ENCODE peak calls at places on chromosomes 12 and 14, in eight cellular contexts. M is HCT116, D is SK-N-SH, Z is HL-60, Q is GM12878, R is Panc1, L is K562, P is HepG2. C is an unnamed sample.

GRCh38 chr12:39294712-39295111 is 148.2 kb downstream of the KIF21A start:
- DNase-seq in M (no peak), D (peak), Z (no peak), Q (no peak), R (no peak), L (no peak), P (no peak), C (no peak)

GRCh38 chr14:97458302-97459137 is 661.3 kb downstream of the VRK1 start:
- DNase-seq in M (no peak), D (peak), Z (no peak), Q (no peak), R (no peak), L (no peak), P (no peak), C (peak)

GRCh38 chr12:62787023-62787422 is 147.9 kb downstream of the PPM1H start:
- DNase-seq in M (no peak), D (no peak), Z (no peak), Q (no peak), R (no peak), L (no peak), P (no peak), C (no peak)

GRCh38 chr12:21542412-21542811 is 16.3 kb downstream of the SPX start:
- DNase-seq in M (no peak), D (no peak), Z (no peak), Q (no peak), R (no peak), L (no peak), P (no peak), C (no peak)

GRCh38 chr14:59585891-59586554 is 9.4 kb upstream of the CCDC175 start:
- DNase-seq in M (no peak), D (no peak), Z (peak), Q (no peak), R (no peak), L (no peak), P (no peak), C (no peak)

GRCh38 chr14:68544150-68544892 is 248.5 kb downstream of the ZFP36L1 start:
- DNase-seq in M (no peak), D (no peak), Z (no peak), Q (no peak), R (no peak), L (no peak), P (no peak), C (no peak)

GRCh38 chr14:104827173-104828055 is 26.5 kb downstream of the ZBTB42 start:
- DNase-seq in M (peak), D (peak), Z (peak), Q (no peak), R (no peak), L (peak), P (peak), C (peak)

GRCh38 chr14:51006781-51007211 is 62.5 kb upstream of the PYGL start:
- DNase-seq in M (no peak), D (peak), Z (peak), Q (no peak), R (no peak), L (no peak), P (no peak), C (no peak)

GRCh38 chr14:56787530-56787929 is 22.7 kb downstream of the OTX2 start:
- DNase-seq in M (no peak), D (no peak), Z (no peak), Q (no peak), R (no peak), L (no peak), P (no peak), C (no peak)

GRCh38 chr12:47910486-47910885 is 5.7 kb upstream of the VDR start:
- DNase-seq in M (no peak), D (no peak), Z (no peak), Q (no peak), R (no peak), L (no peak), P (no peak), C (no peak)

DNA sequence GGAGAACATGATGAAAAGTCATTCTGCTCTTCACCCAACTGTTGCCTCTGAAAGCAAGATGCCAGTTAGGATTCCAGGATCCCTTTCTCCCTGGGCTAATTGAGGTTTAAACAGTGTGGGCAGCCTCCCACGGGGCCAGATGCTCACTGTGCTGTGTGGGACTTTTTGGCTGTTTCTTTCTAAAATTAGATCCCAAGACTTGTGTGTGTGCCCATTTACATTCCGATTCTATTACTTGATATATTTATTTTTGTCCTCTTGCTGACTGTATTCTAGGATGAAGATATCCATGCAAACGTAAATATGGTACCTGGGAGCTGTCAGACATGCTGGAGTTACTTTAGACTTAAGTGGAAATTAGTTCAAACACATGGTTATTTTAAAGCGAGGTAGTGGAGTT is 6.2 kb downstream of the IFT43 start:
- DNase-seq in M (no peak), D (no peak), Z (no peak), Q (no peak), R (no peak), L (no peak), P (no peak), C (no peak)
- TF ChIP-seq POLR2AphosphoS5 in M (no peak), D (no peak), Z (no peak), Q (no peak), R (no peak), L (no peak), P (no peak), C (no peak)

GRCh38 chr12:132218915-132219314 is 74.7 kb downstream of the NOC4L start:
- DNase-seq in M (peak), D (peak), Z (peak), Q (no peak), R (no peak), L (peak), P (peak), C (peak)
- TF ChIP-seq CTCF in M (peak), D (peak), Z (no peak), Q (peak), R (peak), L (peak), P (peak), C (peak)

GRCh38 chr14:99745307-99745951 is 47.8 kb upstream of the EML1 start:
- DNase-seq in M (no peak), D (no peak), Z (no peak), Q (no peak), R (no peak), L (no peak), P (no peak), C (no peak)

GRCh38 chr14:99742509-99743487 is 50.4 kb upstream of the EML1 start:
- DNase-seq in M (no peak), D (no peak), Z (no peak), Q (no peak), R (no peak), L (no peak), P (no peak), C (no peak)

GRCh38 chr14:99742074-99742473 is 51.1 kb upstream of the EML1 start:
- DNase-seq in M (no peak), D (no peak), Z (no peak), Q (no peak), R (no peak), L (no peak), P (no peak), C (no peak)

GRCh38 chr14:99744873-99745224 is 48.4 kb upstream of the EML1 start:
- DNase-seq in M (no peak), D (no peak), Z (no peak), Q (no peak), R (no peak), L (no peak), P (no peak), C (no peak)

GRCh38 chr14:99744199-99744872 is 48.9 kb upstream of the EML1 start:
- DNase-seq in M (no peak), D (no peak), Z (no peak), Q (no peak), R (no peak), L (no peak), P (no peak), C (peak)
- TF ChIP-seq REST in M (no peak), D (no peak), Z (no peak), Q (no peak), R (no peak), L (no peak), P (no peak), C (no peak)

GRCh38 chr12:1355396-1355795 is 239.0 kb downstream of the FBXL14 start:
- DNase-seq in M (no peak), D (no peak), Z (no peak), Q (no peak), R (no peak), L (no peak), P (no peak), C (peak)
- TF ChIP-seq POLR2AphosphoS5 in M (no peak), D (no peak), Z (no peak), Q (no peak), R (no peak), L (no peak), P (no peak), C (no peak)

GRCh38 chr14:29222671-29223268 is 456.2 kb downstream of the FOXG1 start:
- DNase-seq in M (no peak), D (peak), Z (peak), Q (no peak), R (peak), L (no peak), P (peak), C (peak)
- TF ChIP-seq CTCF in M (no peak), D (peak), Z (peak), Q (peak), R (peak), L (peak), P (peak), C (peak)

DNA sequence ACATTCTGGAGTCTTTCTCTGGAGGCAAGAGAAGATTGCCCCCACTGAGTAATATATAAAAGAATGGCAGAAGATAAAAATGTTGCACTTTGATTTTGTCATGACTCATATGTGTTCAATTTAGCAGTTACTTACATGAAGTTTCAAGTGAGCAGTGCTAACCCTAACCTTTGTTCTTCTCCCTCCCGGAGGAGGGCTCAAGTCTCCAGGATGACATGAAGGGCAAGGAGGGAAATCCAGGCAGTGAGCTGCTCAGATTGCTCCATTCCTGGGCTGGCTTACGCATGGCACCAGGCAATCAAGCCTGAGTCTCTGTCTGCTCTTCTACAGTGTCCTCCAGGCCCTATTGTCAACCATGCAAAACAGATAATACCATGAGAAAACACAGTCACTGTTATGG is 322.3 kb downstream of the DUSP6 start:
- DNase-seq in M (no peak), D (no peak), Z (no peak), Q (no peak), R (no peak), L (no peak), P (no peak), C (no peak)
- TF ChIP-seq REST in M (no peak), D (no peak), Z (no peak), Q (no peak), R (no peak), L (no peak), P (no peak), C (no peak)

GRCh38 chr12:120164293-120164692 is 30.2 kb downstream of the GCN1 start:
- DNase-seq in M (no peak), D (no peak), Z (no peak), Q (no peak), R (no peak), L (no peak), P (no peak), C (no peak)

GRCh38 chr12:120159509-120160237 is 34.8 kb downstream of the GCN1 start:
- DNase-seq in M (no peak), D (no peak), Z (no peak), Q (no peak), R (no peak), L (no peak), P (no peak), C (no peak)

GRCh38 chr12:120158351-120158750 is 36.2 kb downstream of the GCN1 start:
- DNase-seq in M (no peak), D (no peak), Z (no peak), Q (no peak), R (no peak), L (no peak), P (no peak), C (no peak)

GRCh38 chr12:120162763-120163162 is 31.8 kb downstream of the GCN1 start:
- DNase-seq in M (no peak), D (no peak), Z (no peak), Q (no peak), R (no peak), L (no peak), P (no peak), C (no peak)

GRCh38 chr12:120161852-120162251 is 32.7 kb downstream of the GCN1 start:
- DNase-seq in M (no peak), D (no peak), Z (no peak), Q (no peak), R (no peak), L (no peak), P (no peak), C (no peak)
- TF ChIP-seq POLR2AphosphoS5 in M (peak), D (no peak), Z (no peak), Q (peak), R (no peak), L (peak), P (no peak), C (no peak)

GRCh38 chr14:44961151-44961729 is 507 bp downstream of the KLHL28 start:
- DNase-seq in M (no peak), D (peak), Z (peak), Q (no peak), R (no peak), L (peak), P (no peak), C (peak)
- TF ChIP-seq CTCF in M (no peak), D (no peak), Z (no peak), Q (no peak), R (no peak), L (no peak), P (no peak), C (no peak)

C was measured in GM23338.